ENCODE peak calls at places on chromosomes 16 and 17, in four cellular contexts. One of them, this sample, is unnamed.
A peak's percentile ranks its signal among the peaks of the same experiment; 100 is the strongest.

GRCh38 chr16:83623091-83623730 is 184.6 kb upstream of the HSBP1 start:
- DNase-seq in HT-29: no peak
- DNase-seq in EH: no peak
- DNase-seq in stimulated activated CD4-positive, alpha-beta T cell treated with anti-CD3 and anti-CD28 coated beads, Interleukin-2, amount 100 ng/mL, for 24 hours: no peak
- DNase-seq in this sample: no peak

GRCh38 chr16:57530104-57530522 is 6.3 kb downstream of the CCDC102A start:
- DNase-seq in HT-29: peak; percentile 61
- DNase-seq in EH: peak; percentile 72
- DNase-seq in stimulated activated CD4-positive, alpha-beta T cell treated with anti-CD3 and anti-CD28 coated beads, Interleukin-2, amount 100 ng/mL, for 24 hours: peak; percentile 68
- DNase-seq in this sample: peak; percentile 99

GRCh38 chr16:65572156-65572555 is 450.3 kb upstream of the CDH11 start:
- DNase-seq in HT-29: no peak
- DNase-seq in EH: peak; percentile 96
- DNase-seq in stimulated activated CD4-positive, alpha-beta T cell treated with anti-CD3 and anti-CD28 coated beads, Interleukin-2, amount 100 ng/mL, for 24 hours: no peak
- DNase-seq in this sample: peak; percentile 82

GRCh38 chr16:83305092-83305491 is 502.7 kb upstream of the HSBP1 start:
- DNase-seq in HT-29: no peak
- DNase-seq in EH: peak; percentile 93
- DNase-seq in stimulated activated CD4-positive, alpha-beta T cell treated with anti-CD3 and anti-CD28 coated beads, Interleukin-2, amount 100 ng/mL, for 24 hours: no peak
- DNase-seq in this sample: peak; percentile 71

GRCh38 chr16:57537194-57537505 is 779 bp upstream of the CCDC102A start:
- DNase-seq in HT-29: no peak
- DNase-seq in EH: peak; percentile 27
- DNase-seq in stimulated activated CD4-positive, alpha-beta T cell treated with anti-CD3 and anti-CD28 coated beads, Interleukin-2, amount 100 ng/mL, for 24 hours: no peak
- DNase-seq in this sample: no peak

GRCh38 chr16:88376053-88376834 is 6.5 kb upstream of the ZNF469 start:
- DNase-seq in HT-29: no peak
- DNase-seq in EH: no peak
- DNase-seq in stimulated activated CD4-positive, alpha-beta T cell treated with anti-CD3 and anti-CD28 coated beads, Interleukin-2, amount 100 ng/mL, for 24 hours: no peak
- DNase-seq in this sample: peak; percentile 90

GRCh38 chr17:45948881-45949624 is 50.0 kb upstream of the STH start:
- DNase-seq in HT-29: peak; percentile 29
- DNase-seq in EH: peak; percentile 67
- DNase-seq in stimulated activated CD4-positive, alpha-beta T cell treated with anti-CD3 and anti-CD28 coated beads, Interleukin-2, amount 100 ng/mL, for 24 hours: peak; percentile 74
- DNase-seq in this sample: peak; percentile 97

GRCh38 chr17:68198931-68199836 is 48.7 kb upstream of the AMZ2 start:
- DNase-seq in HT-29: no peak
- DNase-seq in EH: no peak
- DNase-seq in stimulated activated CD4-positive, alpha-beta T cell treated with anti-CD3 and anti-CD28 coated beads, Interleukin-2, amount 100 ng/mL, for 24 hours: peak; percentile 46
- DNase-seq in this sample: peak; percentile 79

GRCh38 chr17:2369039-2369438 is 31.7 kb downstream of the SGSM2 start:
- DNase-seq in HT-29: no peak
- DNase-seq in EH: no peak
- DNase-seq in stimulated activated CD4-positive, alpha-beta T cell treated with anti-CD3 and anti-CD28 coated beads, Interleukin-2, amount 100 ng/mL, for 24 hours: no peak
- DNase-seq in this sample: peak; percentile 79

GRCh38 chr16:85416267-85417109 is 196.6 kb upstream of the GSE1 start:
- DNase-seq in HT-29: peak; percentile 84
- DNase-seq in EH: peak; percentile 43
- DNase-seq in stimulated activated CD4-positive, alpha-beta T cell treated with anti-CD3 and anti-CD28 coated beads, Interleukin-2, amount 100 ng/mL, for 24 hours: peak; percentile 79
- DNase-seq in this sample: peak; percentile 95

GRCh38 chr17:64332502-64332901 is 58.2 kb downstream of the PECAM1 start:
- DNase-seq in HT-29: no peak
- DNase-seq in EH: no peak
- DNase-seq in stimulated activated CD4-positive, alpha-beta T cell treated with anti-CD3 and anti-CD28 coated beads, Interleukin-2, amount 100 ng/mL, for 24 hours: no peak
- DNase-seq in this sample: no peak

GRCh38 chr17:7717756-7718350 is 309 bp downstream of the DNAH2 start:
- DNase-seq in HT-29: no peak
- DNase-seq in EH: peak; percentile 32
- DNase-seq in stimulated activated CD4-positive, alpha-beta T cell treated with anti-CD3 and anti-CD28 coated beads, Interleukin-2, amount 100 ng/mL, for 24 hours: no peak
- DNase-seq in this sample: peak; percentile 79

This sample was measured in osteoblast.